ENCODE peak calls at places on chromosomes 16 and 17, in five cellular contexts. T is GM20000, W is GM10248, B is HFFc6, J is body of pancreas. S is an unnamed sample.

GRCh38 chr16:4508806-4509205 is 29.8 kb downstream of the CDIP1 start:
- DNase-seq in J (no peak), T (no peak), W (no peak), B (no peak), S (no peak)

GRCh38 chr17:67558740-67559380 is 158.9 kb upstream of the NOL11 start:
- DNase-seq in J (peak), W (no peak), B (no peak), T (no peak), S (no peak)

GRCh38 chr16:89693289-89693731 is 6.8 kb downstream of the CDK10 start:
- DNase-seq in W (no peak), T (no peak), J (no peak), B (no peak), S (no peak)

GRCh38 chr17:55285340-55286301 is 20.9 kb downstream of the HLF start:
- DNase-seq in B (peak), T (no peak), J (peak), W (no peak), S (no peak)

GRCh38 chr16:30179931-30180330 is 3.5 kb upstream of the CORO1A start:
- DNase-seq in W (no peak), B (no peak), J (no peak), T (no peak), S (no peak)

GRCh38 chr16:68658258-68658973 is 13.3 kb downstream of the CDH3 start:
- DNase-seq in W (no peak), T (peak), J (no peak), B (peak), S (no peak)

GRCh38 chr17:78901806-78902205 is 1.2 kb downstream of the CEP295NL start:
- DNase-seq in B (no peak), T (no peak), J (no peak), W (no peak), S (no peak)

GRCh38 chr16:11743308-11744074 is 834 bp upstream of the TXNDC11 start:
- DNase-seq in W (peak), B (peak), J (peak), T (peak), S (peak)

GRCh38 chr17:16104189-16104588 is 104.6 kb downstream of the TTC19 start:
- DNase-seq in B (no peak), J (no peak), T (no peak), W (no peak), S (no peak)

GRCh38 chr16:67613808-67614207 is 31.1 kb upstream of the CARMIL2 start:
- DNase-seq in J (peak), W (no peak), B (no peak), T (no peak), S (no peak)

DNA sequence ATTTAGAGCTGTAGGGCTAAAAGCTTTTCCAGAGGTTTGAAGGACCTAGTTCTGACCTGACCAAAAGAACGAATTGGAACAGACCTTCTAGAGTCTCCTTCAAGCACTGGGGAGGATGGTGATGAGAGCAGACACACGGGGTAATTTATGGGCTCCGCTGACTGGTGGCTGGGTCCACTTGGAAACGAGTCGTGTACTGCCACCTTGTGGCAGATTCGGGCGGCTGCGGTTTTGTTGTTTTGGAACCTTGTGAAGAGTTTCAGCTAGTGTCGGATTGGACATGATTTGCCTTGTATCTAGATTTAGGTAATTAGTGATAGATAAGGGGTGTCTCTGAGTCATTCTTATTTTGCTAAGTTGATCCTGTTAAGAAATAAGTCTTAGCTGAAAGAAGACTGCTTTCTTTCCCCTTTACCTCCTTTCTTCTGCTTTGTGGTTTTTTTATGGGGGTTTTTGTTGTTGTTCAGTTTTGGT is 98.9 kb downstream of the AATF start:
- DNase-seq in T (peak), J (peak), W (peak), B (peak), S (peak)
- TF ChIP-seq CTCF in T (peak), J (peak), W (peak), B (peak), S (peak)

DNA sequence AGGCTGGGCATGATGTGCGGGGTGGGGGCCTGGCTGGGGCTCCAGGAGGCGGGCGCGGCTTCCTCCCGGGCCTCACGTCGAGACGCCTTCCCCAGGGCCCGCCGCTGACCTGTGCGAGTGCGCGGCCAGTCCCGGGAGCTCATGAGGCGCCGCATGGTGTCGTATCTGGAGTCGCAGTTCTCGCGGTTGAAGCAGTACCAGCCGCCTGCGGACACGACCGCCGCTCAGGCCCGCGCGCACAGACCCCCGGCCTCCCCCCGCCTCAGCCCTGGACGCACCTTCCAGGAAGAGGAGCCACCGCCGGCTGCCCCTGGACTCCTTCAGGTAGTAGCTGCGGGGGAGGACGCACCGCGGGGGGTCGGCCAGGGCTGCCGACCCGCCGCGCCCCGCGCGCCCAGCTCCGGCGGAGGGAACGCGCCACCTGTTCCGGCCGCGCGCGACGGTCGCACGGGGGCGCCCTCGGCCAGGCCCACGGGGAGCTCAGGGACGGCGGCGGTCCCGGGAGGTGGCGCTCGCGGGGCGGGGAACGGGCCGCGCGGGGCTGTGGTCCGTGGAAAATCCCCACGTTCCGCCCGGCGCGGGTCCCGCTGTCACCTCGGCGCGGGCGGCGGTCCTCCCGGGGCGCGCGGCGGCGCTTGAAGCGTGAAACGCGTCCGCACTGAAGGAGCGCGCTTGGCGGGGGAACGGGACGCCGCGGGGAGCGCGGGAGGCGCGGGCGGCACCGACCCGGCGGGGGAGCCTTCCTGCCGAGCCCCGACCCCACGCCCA is 1.4 kb downstream of the NOTUM start:
- DNase-seq in B (no peak), T (peak), J (peak), W (peak), S (peak)
- TF ChIP-seq CTCF in B (peak), T (peak), J (peak), W (peak), S (peak)

GRCh38 chr16:20348365-20349185 is 3.9 kb downstream of the UMOD start:
- DNase-seq in W (no peak), B (no peak), T (no peak), J (peak), S (peak)
- TF ChIP-seq CTCF in W (no peak), B (no peak), T (no peak), J (no peak), S (no peak)

DNA sequence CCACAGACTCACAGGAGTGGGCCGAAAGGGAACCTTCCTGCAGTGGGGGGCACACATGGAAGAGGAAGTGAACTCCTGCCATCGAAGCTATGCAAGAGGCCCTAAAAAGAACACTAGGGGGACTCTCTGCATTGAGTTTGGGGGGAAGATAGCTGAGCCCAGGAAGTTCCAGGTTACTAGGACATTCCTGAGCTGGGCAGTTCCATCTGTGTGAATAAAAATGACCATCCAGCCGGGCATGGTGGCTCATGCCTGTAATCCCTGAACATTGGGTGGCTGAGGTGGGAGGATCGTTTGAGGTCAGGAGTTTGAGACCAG is 211.8 kb downstream of the ZNF423 start:
- DNase-seq in B (no peak), W (no peak), J (no peak), T (no peak), S (no peak)
- TF ChIP-seq CTCF in B (no peak), W (no peak), J (no peak), T (no peak), S (no peak)

GRCh38 chr17:81397314-81398169 is 2.3 kb downstream of the BAHCC1 start:
- DNase-seq in T (no peak), B (peak), W (no peak), J (peak), S (no peak)
- TF ChIP-seq CTCF in T (no peak), B (peak), W (no peak), J (no peak), S (no peak)

S was measured in GM13977.